ENCODE peak calls at places on chromosome 5, in five cellular contexts. S is heart right ventricle; X is bronchial epithelial cell; J is lung; U is CD8-positive, alpha-beta T cell. A is an unnamed sample.

GRCh38 chr5:115977988-115978387 is 15.7 kb downstream of the LVRN start:
- DNase-seq in S (no peak), U (no peak), X (peak), J (no peak), A (peak)

GRCh38 chr5:18745591-18745987 is 1111.3 kb downstream of the TAF11L14 start:
- DNase-seq in S (peak), U (no peak), J (no peak), X (no peak), A (no peak)

GRCh38 chr5:73939535-73939934 is 313.5 kb downstream of the ARHGEF28 start:
- DNase-seq in U (no peak), S (no peak), X (no peak), J (no peak), A (no peak)

GRCh38 chr5:127355342-127355741 is 64.7 kb downstream of the MEGF10 start:
- DNase-seq in U (no peak), X (no peak), J (no peak), S (no peak), A (no peak)

GRCh38 chr5:139955053-139955605 is 88.0 kb downstream of the NRG2 start:
- DNase-seq in J (no peak), S (no peak), X (no peak), U (no peak), A (no peak)

GRCh38 chr5:95771109-95771708 is 40.1 kb downstream of the RHOBTB3 start:
- DNase-seq in U (no peak), X (peak), S (no peak), J (no peak), A (peak)

GRCh38 chr5:170411100-170411499 is 21.9 kb upstream of the KCNMB1 start:
- DNase-seq in X (no peak), S (no peak), U (no peak), J (no peak), A (no peak)

GRCh38 chr5:89337-90286 is 2.4 kb upstream of the PLEKHG4B start:
- DNase-seq in S (no peak), J (no peak), X (no peak), U (no peak), A (no peak)

GRCh38 chr5:41004931-41005330 is 66.2 kb downstream of the MROH2B start:
- DNase-seq in U (no peak), J (no peak), S (no peak), X (no peak), A (no peak)

GRCh38 chr5:83102581-83102980 is 25.2 kb downstream of the XRCC4 start:
- DNase-seq in U (no peak), S (no peak), J (no peak), X (no peak), A (no peak)

GRCh38 chr5:35894131-35894530 is 37.4 kb downstream of the IL7R start:
- DNase-seq in U (no peak), J (no peak), S (no peak), X (no peak), A (no peak)

GRCh38 chr5:62306494-62307363 is 723 bp downstream of the KIF2A start:
- DNase-seq in U (peak), J (peak), S (peak), X (no peak), A (peak)

GRCh38 chr5:131671994-131672655 is 37.1 kb upstream of the RAPGEF6 start:
- DNase-seq in X (no peak), U (no peak), S (no peak), J (no peak), A (peak)

GRCh38 chr5:170974487-170974886 is 112.7 kb downstream of the RANBP17 start:
- DNase-seq in S (no peak), U (no peak), X (no peak), J (no peak), A (no peak)

GRCh38 chr5:142280066-142281011 is 44.5 kb downstream of the SPRY4 start:
- DNase-seq in S (peak), U (no peak), X (no peak), J (no peak), A (peak)

GRCh38 chr5:79171846-79172245 is 60.2 kb downstream of the BHMT start:
- DNase-seq in J (no peak), U (no peak), X (no peak), S (no peak), A (no peak)

GRCh38 chr5:57824047-57824446 is 341.4 kb upstream of the ACTBL2 start:
- DNase-seq in J (no peak), X (peak), U (no peak), S (no peak), A (peak)

GRCh38 chr5:139638090-139638735 is 9.9 kb upstream of the CXXC5 start:
- DNase-seq in J (peak), S (peak), X (no peak), U (no peak), A (peak)

GRCh38 chr5:154237946-154238345 is 47.4 kb downstream of the GALNT10 start:
- DNase-seq in X (no peak), J (no peak), S (no peak), U (no peak), A (no peak)

GRCh38 chr5:176812269-176813259 is 2.2 kb downstream of the UNC5A start:
- DNase-seq in U (no peak), S (no peak), X (no peak), J (no peak), A (peak)

GRCh38 chr5:133899506-133899905 is 68.9 kb downstream of the C5orf15 start:
- DNase-seq in J (no peak), U (no peak), X (no peak), S (no peak), A (no peak)

GRCh38 chr5:133111299-133111698 is 59.5 kb downstream of the HSPA4 start:
- DNase-seq in X (peak), J (peak), S (peak), U (peak), A (peak)

GRCh38 chr5:125012727-125013451 is 266.4 kb upstream of the ZNF608 start:
- DNase-seq in S (no peak), U (no peak), J (no peak), X (peak), A (no peak)

GRCh38 chr5:111859533-111860270 is 102.7 kb upstream of the NREP start:
- DNase-seq in U (no peak), X (peak), S (no peak), J (no peak), A (peak)

GRCh38 chr5:32760091-32760509 is 49.0 kb downstream of the NPR3 start:
- DNase-seq in U (no peak), J (no peak), X (peak), S (no peak), A (peak)

GRCh38 chr5:142716963-142717362 is 31.1 kb upstream of the FGF1 start:
- DNase-seq in U (no peak), J (peak), X (peak), S (peak), A (peak)

GRCh38 chr5:61466017-61466416 is 134.0 kb downstream of the ZSWIM6 start:
- DNase-seq in S (no peak), J (no peak), U (no peak), X (peak), A (no peak)

GRCh38 chr5:140497897-140498296 is 49.6 kb upstream of the EIF4EBP3 start:
- DNase-seq in U (no peak), S (no peak), X (no peak), J (no peak), A (no peak)

GRCh38 chr5:139951296-139951924 is 91.7 kb downstream of the NRG2 start:
- DNase-seq in S (no peak), X (no peak), U (no peak), J (peak), A (no peak)

GRCh38 chr5:31854181-31854624 is 215.3 kb downstream of the PDZD2 start:
- DNase-seq in J (peak), U (no peak), S (peak), X (peak), A (peak)

GRCh38 chr5:81161012-81161601 is 72.0 kb upstream of the CKMT2 start:
- DNase-seq in U (no peak), S (no peak), X (no peak), J (no peak), A (no peak)

GRCh38 chr5:140250386-140250785 is 52.5 kb downstream of the PFDN1 start:
- DNase-seq in X (no peak), U (no peak), S (no peak), J (no peak), A (no peak)

GRCh38 chr5:68196876-68197275 is 18.7 kb upstream of the PIK3R1 start:
- DNase-seq in U (no peak), X (no peak), J (no peak), S (no peak), A (no peak)

GRCh38 chr5:151076616-151077015 is 4.2 kb downstream of the TNIP1 start:
- DNase-seq in X (no peak), U (no peak), S (no peak), J (no peak), A (no peak)
- TF ChIP-seq CTCF in X (no peak), U (no peak), S (no peak), J (no peak), A (no peak)

GRCh38 chr5:149417714-149418368 is 38.7 kb upstream of the IL17B start:
- DNase-seq in S (no peak), X (no peak), U (no peak), J (no peak), A (no peak)
- H3K4me3 ChIP-seq in S (peak), X (no peak), U (no peak), J (no peak), A (no peak)

GRCh38 chr5:96838483-96839395 is 31.0 kb upstream of the ERAP1 start:
- DNase-seq in J (no peak), X (no peak), U (no peak), S (no peak), A (no peak)

GRCh38 chr5:96844476-96844990 is 31.8 kb upstream of the ERAP2 start:
- DNase-seq in S (no peak), X (no peak), J (no peak), U (no peak), A (no peak)

GRCh38 chr5:96837303-96837702 is 29.6 kb upstream of the ERAP1 start:
- DNase-seq in S (no peak), U (no peak), X (no peak), J (no peak), A (no peak)

DNA sequence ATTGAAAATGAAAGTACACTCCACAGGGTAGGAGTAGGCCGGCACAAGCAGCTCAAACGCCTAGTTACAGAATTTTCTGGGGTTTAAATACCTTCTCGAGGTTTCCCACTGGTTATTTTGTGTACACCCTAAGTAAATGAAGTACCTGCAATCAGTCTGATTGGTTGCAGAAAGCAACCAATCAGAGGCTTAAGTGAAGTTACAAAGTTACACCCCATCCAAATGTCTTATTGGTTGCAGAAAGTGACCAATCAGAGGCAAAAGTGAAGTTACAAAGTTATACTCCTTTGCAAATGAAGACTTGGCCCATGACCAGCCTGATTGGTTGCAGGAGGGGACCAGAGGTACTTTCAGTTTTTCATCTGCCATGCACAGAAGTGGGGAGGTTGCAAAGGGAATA is 33.2 kb upstream of the ERAP2 start:
- DNase-seq in J (no peak), S (no peak), U (no peak), X (no peak), A (no peak)
- TF ChIP-seq CTCF in J (no peak), S (no peak), U (no peak), X (no peak), A (no peak)

DNA sequence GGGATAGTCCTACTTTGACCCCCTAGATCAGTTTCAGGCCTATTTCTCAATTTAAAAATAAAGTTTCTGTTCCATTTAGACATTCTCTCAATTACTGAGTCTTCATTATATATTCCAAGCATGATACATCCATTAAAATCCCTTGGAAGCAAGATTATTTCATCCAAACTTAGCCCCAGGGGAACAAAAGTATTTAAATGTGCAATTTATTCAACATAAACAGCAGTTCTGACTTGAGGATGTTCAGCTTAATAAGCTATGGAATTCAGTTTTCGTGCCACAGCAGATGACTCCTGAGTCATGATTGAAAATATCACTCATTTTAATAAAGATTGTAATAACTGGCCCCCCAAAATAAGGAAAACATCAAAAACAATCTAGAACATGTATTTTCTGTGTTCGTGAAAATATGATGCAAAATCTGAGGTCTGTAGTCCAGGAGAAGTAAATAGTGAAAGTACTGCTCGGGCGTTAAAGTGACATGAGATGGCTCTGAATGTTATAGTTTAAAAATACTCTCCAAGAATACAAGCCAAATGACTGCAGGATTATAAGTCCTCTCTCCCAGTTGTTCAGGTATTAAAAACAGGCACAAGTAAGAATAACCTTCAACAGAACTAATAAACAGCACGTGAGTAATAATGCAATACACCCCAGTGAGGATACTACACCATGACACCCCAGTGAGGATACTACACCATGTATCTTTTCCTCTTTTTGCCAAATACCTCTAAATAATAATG is 67.1 kb downstream of the RETREG1 start:
- DNase-seq in J (no peak), S (no peak), U (no peak), X (no peak), A (peak)
- H3K4me3 ChIP-seq in J (no peak), S (no peak), U (no peak), X (no peak), A (no peak)

GRCh38 chr5:101390317-101390908 is 487.3 kb upstream of the ST8SIA4 start:
- DNase-seq in S (no peak), U (no peak), J (no peak), X (peak), A (peak)
- TF ChIP-seq CTCF in S (peak), U (peak), J (peak), X (peak), A (peak)

DNA sequence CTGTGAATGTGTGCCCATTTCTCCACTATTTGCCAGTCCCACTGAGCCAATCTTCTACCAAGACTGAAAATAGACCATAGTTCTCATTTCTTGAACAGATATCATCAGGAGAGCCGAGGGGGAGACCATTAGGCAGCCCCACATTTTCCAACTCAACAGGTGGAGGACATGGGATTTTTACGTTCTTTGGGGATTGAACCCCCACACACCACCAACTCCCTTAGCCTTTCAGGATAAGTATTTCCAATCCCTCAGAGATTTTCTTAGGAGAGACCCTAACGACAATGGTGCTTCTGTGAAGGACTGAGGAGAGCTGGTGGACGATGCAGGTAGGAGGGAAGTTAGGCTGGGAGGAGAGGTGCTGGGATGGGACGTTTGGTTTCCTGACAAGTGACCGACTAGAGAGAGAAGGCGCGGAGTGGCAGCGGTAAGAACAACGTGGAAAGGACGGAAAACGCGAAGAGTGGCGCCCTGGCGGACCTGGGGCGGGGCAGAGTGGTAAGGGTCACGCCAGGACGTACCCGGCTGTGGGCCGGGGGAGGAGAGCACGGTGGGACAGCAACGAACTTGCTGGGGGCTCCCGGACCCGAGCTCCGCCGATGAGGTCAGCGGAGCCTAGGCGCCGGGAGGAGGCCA is 681 bp upstream of the CHSY3 start:
- DNase-seq in U (no peak), X (no peak), J (no peak), S (no peak), A (no peak)
- H3K4me3 ChIP-seq in U (no peak), X (peak), J (peak), S (peak), A (peak)

DNA sequence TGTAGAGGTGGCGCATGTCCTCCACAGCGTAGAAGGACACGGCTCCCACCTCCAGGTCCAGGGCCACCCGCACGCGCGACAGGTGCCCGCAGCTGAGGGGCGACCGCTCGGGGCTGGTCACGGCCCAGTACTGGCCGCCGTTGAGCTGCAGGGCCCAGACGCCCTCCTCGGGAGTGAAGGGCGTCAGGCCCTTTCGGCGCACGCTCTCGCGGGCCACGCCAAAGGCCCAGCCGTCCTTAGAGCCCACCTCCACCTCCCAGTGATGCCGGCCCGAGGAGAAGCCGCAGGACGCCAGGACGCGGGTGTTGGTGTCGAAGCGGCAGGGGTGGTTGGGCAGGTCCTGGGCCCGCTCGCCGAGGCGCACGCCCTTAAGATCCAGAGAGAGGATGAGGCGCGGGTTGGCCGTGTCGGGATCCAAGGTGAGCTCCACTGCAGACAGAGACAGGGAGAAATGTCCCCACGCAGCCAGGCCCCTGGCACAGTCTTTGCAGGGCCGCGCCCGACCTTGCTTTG is 9.7 kb downstream of the TRIM7 start:
- DNase-seq in U (no peak), X (no peak), J (no peak), S (no peak), A (no peak)
- TF ChIP-seq CTCF in U (no peak), X (no peak), J (no peak), S (no peak), A (no peak)

DNA sequence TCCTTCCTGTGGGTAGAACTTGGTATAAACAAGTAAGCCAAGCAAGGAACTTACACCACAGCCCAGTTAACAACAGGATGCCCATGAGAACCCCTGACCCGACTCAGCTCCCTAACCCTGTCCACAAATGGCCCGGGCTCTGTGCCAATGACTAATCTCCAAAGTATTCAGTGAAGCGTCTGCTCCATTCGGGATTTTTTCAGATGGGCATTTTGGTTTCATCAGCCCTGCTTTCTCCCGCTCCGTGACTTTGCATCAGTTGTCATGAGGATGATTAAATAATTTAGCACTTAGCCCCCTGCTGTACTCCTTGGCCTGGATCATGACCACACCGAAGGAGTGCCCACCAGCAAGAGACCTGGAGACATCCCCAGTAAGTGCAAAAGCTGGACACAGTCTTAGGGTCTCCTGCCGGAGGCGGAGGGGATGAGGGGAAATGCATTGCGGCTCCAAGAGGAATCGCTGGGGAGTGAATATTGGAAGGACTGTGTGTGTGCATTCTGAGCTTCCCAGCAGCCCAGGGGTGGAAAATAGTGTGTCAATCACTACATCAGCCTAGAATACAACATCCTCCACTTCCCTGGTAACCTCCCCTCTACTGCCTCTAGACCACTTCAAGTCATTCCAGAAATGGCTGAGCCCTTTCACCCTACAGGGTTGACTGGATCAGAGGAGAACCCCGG is 41.4 kb upstream of the DNAH5 start:
- DNase-seq in S (no peak), X (peak), J (peak), U (no peak), A (peak)
- H3K4me3 ChIP-seq in S (no peak), X (no peak), J (no peak), U (no peak), A (no peak)

DNA sequence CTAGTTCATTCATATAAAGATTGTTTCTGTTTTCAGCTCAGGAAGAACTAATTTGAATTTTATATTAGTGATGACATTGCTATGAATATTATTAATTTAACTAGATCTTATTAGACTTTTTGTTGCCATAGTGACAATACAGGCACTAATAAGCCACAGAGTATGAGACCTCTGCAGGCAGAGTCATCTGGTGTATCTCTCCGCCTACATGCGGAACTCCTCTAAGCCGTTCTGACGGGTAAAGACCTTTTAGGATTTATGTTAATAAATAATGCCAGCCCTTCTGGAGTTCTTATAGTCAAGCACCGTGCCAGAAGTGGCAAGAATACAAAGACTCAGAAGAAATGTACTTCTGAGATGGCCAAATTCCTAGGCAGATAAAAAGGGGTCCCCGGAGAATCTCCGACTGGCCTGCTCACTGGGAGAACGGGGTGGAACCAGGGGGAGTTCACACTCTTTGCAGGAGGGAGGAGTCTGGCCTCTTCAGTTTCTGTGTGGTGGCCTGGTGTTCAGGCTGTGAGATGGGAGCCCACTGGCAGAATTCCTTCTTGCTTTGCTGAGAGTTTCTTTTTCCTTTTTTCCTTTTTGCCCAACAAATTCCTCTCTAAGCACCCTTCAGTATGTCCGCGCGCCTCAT is 85.1 kb upstream of the IL12B start:
- DNase-seq in U (no peak), X (no peak), S (no peak), J (no peak), A (no peak)
- TF ChIP-seq CTCF in U (no peak), X (no peak), S (no peak), J (no peak), A (no peak)

GRCh38 chr5:167699434-167699833 is 592.0 kb upstream of the WWC1 start:
- DNase-seq in U (no peak), J (no peak), X (peak), S (no peak), A (peak)
- H3K4me3 ChIP-seq in U (no peak), J (no peak), X (no peak), S (no peak), A (no peak)